ENCODE peak calls at places on chromosome 18, in nine cellular contexts. One of them, this sample, is unnamed.

GRCh38 chr18:69257861-69258458 is 142.7 kb upstream of the DOK6 start:
- DNase-seq in ovary: no peak
- DNase-seq in Caco-2: no peak
- DNase-seq in lower lobe of right lung: no peak
- DNase-seq in testis: no peak
- DNase-seq in adrenal gland: no peak
- DNase-seq in breast epithelium: no peak
- DNase-seq in fibroblast of lung: peak; percentile 87
- DNase-seq in NT2/D1: no peak
- DNase-seq in this sample: no peak

GRCh38 chr18:34802938-34803337 is 92.8 kb downstream of the DTNA start:
- DNase-seq in fibroblast of lung: peak; percentile 83
- DNase-seq in testis: no peak
- DNase-seq in lower lobe of right lung: no peak
- DNase-seq in adrenal gland: no peak
- DNase-seq in Caco-2: no peak
- DNase-seq in ovary: no peak
- DNase-seq in NT2/D1: no peak
- DNase-seq in breast epithelium: no peak
- DNase-seq in this sample: no peak

GRCh38 chr18:24766376-24766775 is 305.9 kb downstream of the HRH4 start:
- DNase-seq in NT2/D1: no peak
- DNase-seq in fibroblast of lung: peak; percentile 10
- DNase-seq in breast epithelium: no peak
- DNase-seq in adrenal gland: no peak
- DNase-seq in testis: peak; percentile 42
- DNase-seq in ovary: no peak
- DNase-seq in Caco-2: no peak
- DNase-seq in lower lobe of right lung: no peak
- DNase-seq in this sample: no peak

GRCh38 chr18:39835303-39836030 is 2119.6 kb upstream of the PIK3C3 start:
- DNase-seq in lower lobe of right lung: no peak
- DNase-seq in testis: no peak
- DNase-seq in Caco-2: no peak
- DNase-seq in fibroblast of lung: peak; percentile 31
- DNase-seq in ovary: no peak
- DNase-seq in adrenal gland: no peak
- DNase-seq in breast epithelium: no peak
- DNase-seq in NT2/D1: no peak
- DNase-seq in this sample: no peak

GRCh38 chr18:58186258-58186948 is 142.4 kb downstream of the NEDD4L start:
- DNase-seq in breast epithelium: no peak
- DNase-seq in testis: no peak
- DNase-seq in ovary: no peak
- DNase-seq in NT2/D1: no peak
- DNase-seq in Caco-2: no peak
- DNase-seq in lower lobe of right lung: peak; percentile 56
- DNase-seq in adrenal gland: no peak
- DNase-seq in fibroblast of lung: peak; percentile 95
- DNase-seq in this sample: no peak

GRCh38 chr18:56358608-56359007 is 279.8 kb downstream of the TXNL1 start:
- DNase-seq in adrenal gland: no peak
- DNase-seq in Caco-2: no peak
- DNase-seq in ovary: no peak
- DNase-seq in breast epithelium: no peak
- DNase-seq in fibroblast of lung: no peak
- DNase-seq in NT2/D1: no peak
- DNase-seq in lower lobe of right lung: no peak
- DNase-seq in testis: no peak
- DNase-seq in this sample: no peak

GRCh38 chr18:42758851-42759250 is 356.6 kb downstream of the RIT2 start:
- DNase-seq in adrenal gland: no peak
- DNase-seq in ovary: no peak
- DNase-seq in NT2/D1: no peak
- DNase-seq in fibroblast of lung: peak; percentile 50
- DNase-seq in lower lobe of right lung: no peak
- DNase-seq in Caco-2: no peak
- DNase-seq in breast epithelium: no peak
- DNase-seq in testis: no peak
- DNase-seq in this sample: no peak

GRCh38 chr18:75827781-75828274 is 400.3 kb upstream of the SMIM21 start:
- DNase-seq in testis: no peak
- DNase-seq in fibroblast of lung: no peak
- DNase-seq in adrenal gland: no peak
- DNase-seq in lower lobe of right lung: peak; percentile 51
- DNase-seq in Caco-2: no peak
- DNase-seq in breast epithelium: no peak
- DNase-seq in ovary: no peak
- DNase-seq in NT2/D1: peak; percentile 9
- DNase-seq in this sample: no peak

GRCh38 chr18:56233595-56233994 is 404.8 kb downstream of the TXNL1 start:
- DNase-seq in lower lobe of right lung: no peak
- DNase-seq in breast epithelium: no peak
- DNase-seq in NT2/D1: no peak
- DNase-seq in adrenal gland: peak; percentile 69
- DNase-seq in Caco-2: no peak
- DNase-seq in testis: peak; percentile 60
- DNase-seq in fibroblast of lung: peak; percentile 89
- DNase-seq in ovary: no peak
- DNase-seq in this sample: no peak

GRCh38 chr18:49250819-49251388 is 209.5 kb downstream of the DYM start:
- DNase-seq in NT2/D1: no peak
- DNase-seq in Caco-2: no peak
- DNase-seq in fibroblast of lung: peak; percentile 25
- DNase-seq in adrenal gland: no peak
- DNase-seq in testis: no peak
- DNase-seq in breast epithelium: no peak
- DNase-seq in ovary: no peak
- DNase-seq in lower lobe of right lung: no peak
- DNase-seq in this sample: no peak

GRCh38 chr18:57447154-57447621 is 12.0 kb downstream of the ONECUT2 start:
- DNase-seq in lower lobe of right lung: no peak
- DNase-seq in testis: peak; percentile 48
- DNase-seq in ovary: no peak
- DNase-seq in NT2/D1: no peak
- DNase-seq in breast epithelium: no peak
- DNase-seq in Caco-2: no peak
- DNase-seq in adrenal gland: no peak
- DNase-seq in fibroblast of lung: peak; percentile 28
- DNase-seq in this sample: no peak

GRCh38 chr18:57523171-57523956 is 63.1 kb downstream of the FECH start:
- DNase-seq in testis: no peak
- DNase-seq in Caco-2: no peak
- DNase-seq in adrenal gland: no peak
- DNase-seq in NT2/D1: no peak
- DNase-seq in fibroblast of lung: no peak
- DNase-seq in breast epithelium: no peak
- DNase-seq in lower lobe of right lung: no peak
- DNase-seq in ovary: no peak
- DNase-seq in this sample: no peak

GRCh38 chr18:70337139-70337972 is 48.5 kb downstream of the SOCS6 start:
- DNase-seq in ovary: no peak
- DNase-seq in breast epithelium: peak; percentile 36
- DNase-seq in adrenal gland: peak; percentile 63
- DNase-seq in fibroblast of lung: peak; percentile 92
- DNase-seq in NT2/D1: peak; percentile 49
- DNase-seq in Caco-2: no peak
- DNase-seq in testis: no peak
- DNase-seq in lower lobe of right lung: no peak
- DNase-seq in this sample: peak; percentile 19

GRCh38 chr18:58852629-58853028 is 12.0 kb upstream of the ZNF532 start:
- DNase-seq in testis: no peak
- DNase-seq in ovary: no peak
- DNase-seq in adrenal gland: no peak
- DNase-seq in breast epithelium: no peak
- DNase-seq in fibroblast of lung: no peak
- DNase-seq in NT2/D1: no peak
- DNase-seq in lower lobe of right lung: no peak
- DNase-seq in Caco-2: no peak
- DNase-seq in this sample: no peak

GRCh38 chr18:48804856-48805610 is 145.7 kb downstream of the SMAD7 start:
- DNase-seq in ovary: peak; percentile 19
- DNase-seq in adrenal gland: peak; percentile 16
- DNase-seq in lower lobe of right lung: peak; percentile 30
- DNase-seq in breast epithelium: no peak
- DNase-seq in testis: peak; percentile 10
- DNase-seq in NT2/D1: no peak
- DNase-seq in Caco-2: no peak
- DNase-seq in fibroblast of lung: no peak
- DNase-seq in this sample: no peak

GRCh38 chr18:39345321-39345720 is 1779.7 kb upstream of the CELF4 start:
- DNase-seq in testis: no peak
- DNase-seq in fibroblast of lung: peak; percentile 55
- DNase-seq in lower lobe of right lung: no peak
- DNase-seq in breast epithelium: no peak
- DNase-seq in ovary: no peak
- DNase-seq in adrenal gland: no peak
- DNase-seq in NT2/D1: no peak
- DNase-seq in Caco-2: no peak
- DNase-seq in this sample: no peak

GRCh38 chr18:68840554-68841263 is 42.8 kb downstream of the CCDC102B start:
- DNase-seq in ovary: no peak
- DNase-seq in breast epithelium: no peak
- DNase-seq in lower lobe of right lung: no peak
- DNase-seq in NT2/D1: peak; percentile 22
- DNase-seq in fibroblast of lung: peak; percentile 96
- DNase-seq in Caco-2: no peak
- DNase-seq in adrenal gland: peak; percentile 46
- DNase-seq in testis: no peak
- DNase-seq in this sample: no peak

GRCh38 chr18:76565238-76566173 is 70.5 kb upstream of the ZNF516 start:
- DNase-seq in NT2/D1: peak; percentile 36
- DNase-seq in ovary: peak; percentile 81
- DNase-seq in lower lobe of right lung: peak; percentile 76
- DNase-seq in adrenal gland: peak; percentile 85
- DNase-seq in testis: peak; percentile 87
- DNase-seq in breast epithelium: peak; percentile 74
- DNase-seq in Caco-2: peak; percentile 65
- DNase-seq in fibroblast of lung: peak; percentile 95
- DNase-seq in this sample: peak; percentile 37

GRCh38 chr18:58225101-58225500 is 181.1 kb downstream of the NEDD4L start:
- DNase-seq in fibroblast of lung: peak; percentile 12
- DNase-seq in ovary: no peak
- DNase-seq in breast epithelium: no peak
- DNase-seq in NT2/D1: no peak
- DNase-seq in adrenal gland: no peak
- DNase-seq in Caco-2: no peak
- DNase-seq in testis: no peak
- DNase-seq in lower lobe of right lung: no peak
- DNase-seq in this sample: no peak

GRCh38 chr18:12253517-12254136 is 534 bp upstream of the CIDEA start:
- DNase-seq in fibroblast of lung: no peak
- DNase-seq in lower lobe of right lung: no peak
- DNase-seq in breast epithelium: no peak
- DNase-seq in NT2/D1: no peak
- DNase-seq in Caco-2: no peak
- DNase-seq in ovary: no peak
- DNase-seq in testis: peak; percentile 68
- DNase-seq in adrenal gland: peak; percentile 30
- DNase-seq in this sample: no peak
- H3K27me3 ChIP-seq in fibroblast of lung: peaks cover 25% of the 10 kb centered on the region
- H3K27me3 ChIP-seq in lower lobe of right lung: peaks cover 44% of the 10 kb centered on the region
- H3K27me3 ChIP-seq in breast epithelium: peaks cover 5% of the 10 kb centered on the region
- H3K27me3 ChIP-seq in NT2/D1: peaks cover 40% of the 10 kb centered on the region
- H3K27me3 ChIP-seq in Caco-2: no peaks in the 10 kb centered on the region
- H3K27me3 ChIP-seq in ovary: no peaks in the 10 kb centered on the region
- H3K27me3 ChIP-seq in testis: no peaks in the 10 kb centered on the region
- H3K27me3 ChIP-seq in adrenal gland: peaks cover 35% of the 10 kb centered on the region
- H3K27me3 ChIP-seq in this sample: peaks cover 3% of the 10 kb centered on the region

GRCh38 chr18:47721876-47722275 is 208.6 kb downstream of the SMAD2 start:
- DNase-seq in breast epithelium: no peak
- DNase-seq in testis: no peak
- DNase-seq in ovary: no peak
- DNase-seq in NT2/D1: no peak
- DNase-seq in lower lobe of right lung: no peak
- DNase-seq in Caco-2: no peak
- DNase-seq in adrenal gland: no peak
- DNase-seq in fibroblast of lung: no peak
- DNase-seq in this sample: no peak
- H3K27me3 ChIP-seq in breast epithelium: no peaks in the 10 kb centered on the region
- H3K27me3 ChIP-seq in testis: no peaks in the 10 kb centered on the region
- H3K27me3 ChIP-seq in ovary: no peaks in the 10 kb centered on the region
- H3K27me3 ChIP-seq in NT2/D1: no peaks in the 10 kb centered on the region
- H3K27me3 ChIP-seq in lower lobe of right lung: no peaks in the 10 kb centered on the region
- H3K27me3 ChIP-seq in Caco-2: no peaks in the 10 kb centered on the region
- H3K27me3 ChIP-seq in adrenal gland: no peaks in the 10 kb centered on the region
- H3K27me3 ChIP-seq in fibroblast of lung: no peaks in the 10 kb centered on the region
- H3K27me3 ChIP-seq in this sample: no peaks in the 10 kb centered on the region

GRCh38 chr18:501406-501714 is 859 bp upstream of the COLEC12 start:
- DNase-seq in testis: no peak
- DNase-seq in breast epithelium: no peak
- DNase-seq in NT2/D1: no peak
- DNase-seq in ovary: no peak
- DNase-seq in lower lobe of right lung: no peak
- DNase-seq in fibroblast of lung: no peak
- DNase-seq in adrenal gland: no peak
- DNase-seq in Caco-2: no peak
- DNase-seq in this sample: no peak

GRCh38 chr18:500230-500555 is 308 bp downstream of the COLEC12 start:
- DNase-seq in adrenal gland: no peak
- DNase-seq in NT2/D1: no peak
- DNase-seq in testis: no peak
- DNase-seq in ovary: no peak
- DNase-seq in Caco-2: no peak
- DNase-seq in fibroblast of lung: no peak
- DNase-seq in lower lobe of right lung: no peak
- DNase-seq in breast epithelium: no peak
- DNase-seq in this sample: no peak

GRCh38 chr18:500556-501405 is at the start of gene COLEC12:
- DNase-seq in NT2/D1: no peak
- DNase-seq in fibroblast of lung: peak; percentile 42
- DNase-seq in breast epithelium: no peak
- DNase-seq in adrenal gland: no peak
- DNase-seq in lower lobe of right lung: peak; percentile 75
- DNase-seq in ovary: peak; percentile 41
- DNase-seq in testis: peak; percentile 46
- DNase-seq in Caco-2: no peak
- DNase-seq in this sample: no peak

GRCh38 chr18:498901-499300 is 1.6 kb downstream of the COLEC12 start:
- DNase-seq in ovary: no peak
- DNase-seq in NT2/D1: no peak
- DNase-seq in adrenal gland: no peak
- DNase-seq in testis: no peak
- DNase-seq in fibroblast of lung: no peak
- DNase-seq in Caco-2: no peak
- DNase-seq in breast epithelium: no peak
- DNase-seq in lower lobe of right lung: no peak
- DNase-seq in this sample: no peak

GRCh38 chr18:499351-500229 is 911 bp downstream of the COLEC12 start:
- DNase-seq in Caco-2: peak; percentile 89
- DNase-seq in fibroblast of lung: peak; percentile 94
- DNase-seq in NT2/D1: no peak
- DNase-seq in ovary: peak; percentile 46
- DNase-seq in breast epithelium: no peak
- DNase-seq in lower lobe of right lung: peak; percentile 61
- DNase-seq in adrenal gland: no peak
- DNase-seq in testis: no peak
- DNase-seq in this sample: no peak
- H3K27me3 ChIP-seq in Caco-2: no peaks in the 10 kb centered on the region
- H3K27me3 ChIP-seq in fibroblast of lung: peaks cover 8% of the 10 kb centered on the region
- H3K27me3 ChIP-seq in NT2/D1: peaks cover 43% of the 10 kb centered on the region
- H3K27me3 ChIP-seq in ovary: no peaks in the 10 kb centered on the region
- H3K27me3 ChIP-seq in breast epithelium: no peaks in the 10 kb centered on the region
- H3K27me3 ChIP-seq in lower lobe of right lung: peaks cover 19% of the 10 kb centered on the region
- H3K27me3 ChIP-seq in adrenal gland: peaks cover 20% of the 10 kb centered on the region
- H3K27me3 ChIP-seq in testis: no peaks in the 10 kb centered on the region
- H3K27me3 ChIP-seq in this sample: no peaks in the 10 kb centered on the region

GRCh38 chr18:13545514-13545913 is 180.8 kb downstream of the FAM210A start:
- DNase-seq in breast epithelium: no peak
- DNase-seq in ovary: no peak
- DNase-seq in NT2/D1: no peak
- DNase-seq in lower lobe of right lung: no peak
- DNase-seq in fibroblast of lung: no peak
- DNase-seq in adrenal gland: no peak
- DNase-seq in Caco-2: no peak
- DNase-seq in testis: no peak
- DNase-seq in this sample: peak; percentile 50
- H3K27me3 ChIP-seq in breast epithelium: no peaks in the 10 kb centered on the region
- H3K27me3 ChIP-seq in ovary: no peaks in the 10 kb centered on the region
- H3K27me3 ChIP-seq in NT2/D1: no peaks in the 10 kb centered on the region
- H3K27me3 ChIP-seq in lower lobe of right lung: no peaks in the 10 kb centered on the region
- H3K27me3 ChIP-seq in fibroblast of lung: no peaks in the 10 kb centered on the region
- H3K27me3 ChIP-seq in adrenal gland: no peaks in the 10 kb centered on the region
- H3K27me3 ChIP-seq in Caco-2: no peaks in the 10 kb centered on the region
- H3K27me3 ChIP-seq in testis: no peaks in the 10 kb centered on the region
- H3K27me3 ChIP-seq in this sample: no peaks in the 10 kb centered on the region

This sample was measured in ascending aorta.